ENCODE peak calls at places on chromosomes 16 and 17, in eight cellular contexts. K, C, W, Z, G, F, J and S are unnamed samples.

GRCh38 chr17:46106966-46107644 is 86.1 kb downstream of the KANSL1 start:
- DNase-seq in K (no peak), C (no peak), W (no peak), Z (no peak), G (no peak), F (no peak), J (no peak), S (no peak)

GRCh38 chr17:47427985-47428384 is 102.9 kb upstream of the NPEPPS start:
- DNase-seq in K (no peak), C (no peak), W (no peak), Z (no peak), G (no peak), F (no peak), J (no peak), S (no peak)

GRCh38 chr17:14033166-14033565 is 36.1 kb upstream of the COX10 start:
- DNase-seq in K (no peak), C (no peak), W (no peak), Z (no peak), G (no peak), F (no peak), J (no peak), S (no peak)

GRCh38 chr16:58418026-58418425 is 25.8 kb downstream of the GINS3 start:
- DNase-seq in K (no peak), C (no peak), W (no peak), Z (no peak), G (no peak), F (no peak), J (no peak), S (no peak)

GRCh38 chr17:63698886-63699637 is 863 bp downstream of the LIMD2 start:
- DNase-seq in K (peak; percentile 32), C (no peak), W (peak; percentile 71), Z (peak; percentile 82), G (no peak), F (peak; percentile 52), J (no peak), S (peak; percentile 58)

GRCh38 chr16:88730632-88731607 is 24.6 kb downstream of the CTU2 start:
- DNase-seq in K (no peak), C (no peak), W (no peak), Z (no peak), G (no peak), F (no peak), J (no peak), S (no peak)

GRCh38 chr16:72380283-72380682 is 208.3 kb upstream of the PMFBP1 start:
- DNase-seq in K (no peak), C (no peak), W (no peak), Z (no peak), G (no peak), F (no peak), J (no peak), S (peak; percentile 18)

GRCh38 chr16:54216268-54217187 is 70.1 kb downstream of the IRX3 start:
- DNase-seq in K (no peak), C (no peak), W (peak; percentile 88), Z (no peak), G (no peak), F (peak; percentile 65), J (no peak), S (no peak)

GRCh38 chr17:82926081-82926480 is 86.3 kb upstream of the ZNF750 start:
- DNase-seq in K (no peak), C (no peak), W (no peak), Z (no peak), G (no peak), F (no peak), J (no peak), S (no peak)

GRCh38 chr17:77506371-77506991 is 365.7 kb downstream of the SEC14L1 start:
- DNase-seq in K (no peak), C (no peak), W (peak; percentile 22), Z (no peak), G (no peak), F (no peak), J (no peak), S (no peak)

GRCh38 chr17:47622179-47622549 is 27.6 kb upstream of the KPNB1 start:
- DNase-seq in K (no peak), C (no peak), W (no peak), Z (peak; percentile 14), G (no peak), F (no peak), J (no peak), S (no peak)

GRCh38 chr17:10046786-10047609 is 141.9 kb upstream of the RCVRN start:
- DNase-seq in K (no peak), C (no peak), W (no peak), Z (no peak), G (no peak), F (no peak), J (no peak), S (no peak)

GRCh38 chr16:84637709-84638108 is 10.6 kb upstream of the KLHL36 start:
- DNase-seq in K (no peak), C (no peak), W (no peak), Z (no peak), G (no peak), F (no peak), J (no peak), S (no peak)

GRCh38 chr17:2421315-2422147 is 20.7 kb upstream of the MNT start:
- DNase-seq in K (no peak), C (no peak), W (no peak), Z (no peak), G (no peak), F (no peak), J (no peak), S (no peak)

GRCh38 chr17:72726936-72727335 is 365.6 kb downstream of the SLC39A11 start:
- DNase-seq in K (no peak), C (no peak), W (no peak), Z (peak; percentile 43), G (no peak), F (no peak), J (no peak), S (no peak)

GRCh38 chr17:9928601-9929341 is 23.7 kb upstream of the RCVRN start:
- DNase-seq in K (peak; percentile 37), C (peak; percentile 74), W (peak; percentile 55), Z (peak; percentile 76), G (peak; percentile 46), F (no peak), J (no peak), S (no peak)

GRCh38 chr16:89897204-89897603 is 21.5 kb upstream of the MC1R start:
- DNase-seq in K (no peak), C (no peak), W (no peak), Z (no peak), G (no peak), F (no peak), J (no peak), S (no peak)

GRCh38 chr16:71771571-71771970 is 37.1 kb downstream of the AP1G1 start:
- DNase-seq in K (no peak), C (peak; percentile 4), W (no peak), Z (no peak), G (no peak), F (no peak), J (no peak), S (no peak)

GRCh38 chr17:57045868-57046671 is 39.0 kb upstream of the AKAP1 start:
- DNase-seq in K (no peak), C (no peak), W (no peak), Z (no peak), G (no peak), F (no peak), J (no peak), S (no peak)

GRCh38 chr17:82686366-82687324 is 11.9 kb downstream of the RAB40B start:
- DNase-seq in K (no peak), C (no peak), W (peak; percentile 20), Z (no peak), G (no peak), F (no peak), J (no peak), S (no peak)

GRCh38 chr17:42796066-42796758 is 2.3 kb downstream of the COA3 start:
- DNase-seq in K (no peak), C (no peak), W (no peak), Z (no peak), G (no peak), F (no peak), J (no peak), S (no peak)

GRCh38 chr17:42459256-42459982 is 741 bp downstream of the ATP6V0A1 start:
- DNase-seq in K (peak; percentile 11), C (peak; percentile 50), W (peak; percentile 50), Z (peak; percentile 51), G (no peak), F (peak; percentile 60), J (no peak), S (peak; percentile 60)

GRCh38 chr17:78341559-78342437 is 18.1 kb downstream of the SOCS3 start:
- DNase-seq in K (peak; percentile 44), C (peak; percentile 68), W (peak; percentile 88), Z (peak; percentile 81), G (peak; percentile 61), F (peak; percentile 68), J (no peak), S (no peak)

GRCh38 chr17:48930435-48930873 is 14.2 kb downstream of the SNF8 start:
- DNase-seq in K (no peak), C (no peak), W (no peak), Z (no peak), G (no peak), F (no peak), J (no peak), S (no peak)

GRCh38 chr16:29315916-29316517 is 90.5 kb downstream of the NPIPB11 start:
- DNase-seq in K (no peak), C (no peak), W (no peak), Z (no peak), G (peak; percentile 26), F (no peak), J (no peak), S (no peak)

GRCh38 chr16:88424536-88425230 is 28.4 kb upstream of the ZFPM1 start:
- DNase-seq in K (no peak), C (no peak), W (no peak), Z (no peak), G (no peak), F (peak; percentile 60), J (no peak), S (no peak)

GRCh38 chr17:76529643-76530488 is 7.6 kb downstream of the CYGB start:
- DNase-seq in K (no peak), C (peak; percentile 38), W (peak; percentile 95), Z (peak; percentile 54), G (no peak), F (peak; percentile 86), J (no peak), S (no peak)

GRCh38 chr17:33927732-33928133 is 327.4 kb upstream of the CCL2 start:
- DNase-seq in K (no peak), C (no peak), W (no peak), Z (peak; percentile 82), G (no peak), F (no peak), J (no peak), S (no peak)

GRCh38 chr16:15857779-15858560 is 1.1 kb upstream of the MYH11 start:
- DNase-seq in K (peak; percentile 3), C (no peak), W (peak; percentile 64), Z (peak; percentile 13), G (peak; percentile 9), F (peak; percentile 62), J (no peak), S (no peak)